ENCODE peak calls at places on chromosomes 3 and 15, in seven cellular contexts. Q is heart left ventricle, T is cardiac muscle cell, D is thoracic aorta, E is uterus, U is A549, C is SK-N-SH. N is an unnamed sample. For H3K4me1, the result is how much of the 10 kb centered on the place peaks cover.

GRCh38 chr15:43067717-43068461 is 37.9 kb downstream of the UBR1 start:
- DNase-seq in T (peak), U (no peak), E (no peak), D (no peak), Q (no peak), C (no peak), N (no peak)

GRCh38 chr15:69648775-69649735 is 196.4 kb downstream of the RPLP1 start:
- DNase-seq in D (no peak), C (no peak), E (no peak), U (no peak), T (no peak), Q (no peak), N (no peak)

GRCh38 chr3:194688207-194688711 is 2.6 kb downstream of the FAM43A start:
- DNase-seq in U (no peak), E (no peak), T (peak), Q (peak), C (peak), D (no peak), N (no peak)

GRCh38 chr3:104820959-104821358 is 545.8 kb upstream of the ALCAM start:
- DNase-seq in T (no peak), E (no peak), U (no peak), D (no peak), C (no peak), Q (no peak), N (no peak)

GRCh38 chr3:61765109-61765876 is 203.9 kb downstream of the PTPRG start:
- DNase-seq in E (no peak), T (no peak), Q (no peak), C (no peak), U (no peak), D (no peak), N (no peak)

GRCh38 chr3:53812434-53812833 is 33.8 kb downstream of the CHDH start:
- DNase-seq in U (no peak), Q (no peak), T (no peak), D (no peak), C (no peak), E (no peak), N (no peak)

GRCh38 chr15:90493647-90494046 is 36.1 kb upstream of the CRTC3 start:
- DNase-seq in C (no peak), E (no peak), U (no peak), T (no peak), D (no peak), Q (no peak), N (no peak)

GRCh38 chr3:13282528-13282985 is 137.6 kb downstream of the NUP210 start:
- DNase-seq in E (no peak), T (no peak), C (peak), U (peak), Q (no peak), D (no peak), N (no peak)

GRCh38 chr3:194749631-194750271 is 64.1 kb downstream of the FAM43A start:
- DNase-seq in E (no peak), C (peak), Q (no peak), D (no peak), U (no peak), T (no peak), N (no peak)

GRCh38 chr15:31398677-31399260 is 72.1 kb downstream of the KLF13 start:
- DNase-seq in E (no peak), D (no peak), U (no peak), Q (no peak), C (no peak), T (peak), N (no peak)

GRCh38 chr15:78810377-78811123 is 714 bp downstream of the ADAMTS7 start:
- DNase-seq in C (peak), Q (peak), T (peak), E (peak), U (peak), D (no peak), N (peak)

GRCh38 chr3:126480251-126480650 is 4.6 kb upstream of the ZXDC start:
- DNase-seq in E (no peak), D (no peak), T (no peak), U (no peak), C (no peak), Q (no peak), N (no peak)

GRCh38 chr3:184740509-184741258 is 28.8 kb upstream of the MAGEF1 start:
- DNase-seq in D (no peak), Q (peak), T (peak), C (no peak), E (peak), U (no peak), N (no peak)

GRCh38 chr3:117562000-117562399 is 852.4 kb downstream of the TUSC7 start:
- DNase-seq in T (no peak), Q (no peak), U (no peak), D (no peak), E (no peak), C (no peak), N (no peak)

GRCh38 chr15:48603123-48603500 is 42.4 kb downstream of the FBN1 start:
- DNase-seq in U (no peak), E (no peak), D (no peak), Q (no peak), C (no peak), T (peak), N (no peak)

GRCh38 chr15:74170845-74171578 is 2.5 kb upstream of the ISLR start:
- DNase-seq in E (no peak), C (no peak), T (no peak), D (no peak), U (no peak), Q (no peak), N (no peak)

GRCh38 chr3:111321786-111322185 is 220.2 kb upstream of the CD96 start:
- DNase-seq in Q (no peak), C (no peak), D (no peak), U (no peak), E (no peak), T (no peak), N (no peak)

GRCh38 chr3:148790841-148791240 is 36.8 kb upstream of the CPB1 start:
- DNase-seq in U (no peak), T (peak), C (no peak), D (no peak), E (peak), Q (peak), N (no peak)

GRCh38 chr15:84033793-84034553 is 201.6 kb upstream of the GOLGA6L4 start:
- DNase-seq in U (no peak), E (no peak), Q (no peak), D (no peak), C (no peak), T (no peak), N (no peak)

GRCh38 chr15:36797128-36797527 is 217.7 kb downstream of the CDIN1 start:
- DNase-seq in C (no peak), Q (no peak), D (no peak), E (no peak), T (no peak), U (peak), N (no peak)

GRCh38 chr15:57772223-57772957 is 65.9 kb downstream of the POLR2M start:
- DNase-seq in T (no peak), D (no peak), Q (no peak), C (no peak), E (no peak), U (no peak), N (no peak)

GRCh38 chr3:100496711-100497261 is 4.4 kb downstream of the TMEM45A start:
- DNase-seq in T (peak), C (no peak), E (no peak), U (no peak), D (no peak), Q (no peak), N (no peak)

DNA sequence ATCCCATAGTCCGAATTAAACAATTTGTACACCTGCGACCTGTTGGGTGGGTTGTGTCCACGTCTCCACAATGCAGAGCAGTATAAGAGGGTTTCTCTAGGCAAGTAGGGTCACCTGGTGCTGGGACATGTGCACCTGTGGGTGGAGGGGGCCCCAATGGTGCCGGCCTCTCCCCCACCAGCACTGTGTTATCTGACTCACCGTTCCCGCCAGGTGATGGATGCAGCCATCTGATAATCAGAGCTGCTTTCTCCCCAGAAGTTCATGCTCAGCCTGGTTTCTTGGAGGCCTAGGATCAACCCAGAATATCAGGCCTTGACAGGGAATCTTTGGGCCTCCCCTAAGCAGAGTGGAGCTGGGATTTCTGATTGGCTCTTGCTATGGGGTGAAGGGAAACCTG is 86.0 kb downstream of the DNAJB8 start:
- DNase-seq in E (no peak), Q (no peak), D (no peak), U (no peak), C (no peak), T (no peak), N (no peak)
- H3K4me1 ChIP-seq in E (under half), Q (under half), D (under half), U (under half), C (half or more), T (under half), N (under half)

DNA sequence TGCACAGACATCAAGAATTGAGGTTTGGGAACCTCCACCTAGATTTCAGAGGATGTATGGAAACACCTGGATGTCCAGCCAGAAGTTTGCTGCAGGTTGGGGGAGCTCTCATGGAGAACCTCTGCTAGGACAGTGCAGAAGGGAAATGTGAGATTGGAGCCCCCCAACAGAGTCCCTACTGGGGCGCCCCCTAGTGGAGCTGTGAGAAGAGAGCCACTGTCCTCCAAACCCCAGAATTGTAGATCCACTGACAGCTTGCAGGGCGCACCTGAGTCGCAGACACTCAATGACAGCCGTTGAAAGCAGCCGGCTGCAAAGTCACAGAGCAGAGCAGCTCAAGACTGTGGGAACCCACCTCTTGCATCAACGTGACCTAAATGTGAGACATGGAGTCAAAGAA is 34.6 kb upstream of the EPHA6 start:
- DNase-seq in D (no peak), U (no peak), C (no peak), T (no peak), E (no peak), Q (no peak), N (no peak)
- TF ChIP-seq CTCF in D (no peak), U (no peak), C (peak), T (no peak), E (no peak), Q (no peak), N (no peak)

DNA sequence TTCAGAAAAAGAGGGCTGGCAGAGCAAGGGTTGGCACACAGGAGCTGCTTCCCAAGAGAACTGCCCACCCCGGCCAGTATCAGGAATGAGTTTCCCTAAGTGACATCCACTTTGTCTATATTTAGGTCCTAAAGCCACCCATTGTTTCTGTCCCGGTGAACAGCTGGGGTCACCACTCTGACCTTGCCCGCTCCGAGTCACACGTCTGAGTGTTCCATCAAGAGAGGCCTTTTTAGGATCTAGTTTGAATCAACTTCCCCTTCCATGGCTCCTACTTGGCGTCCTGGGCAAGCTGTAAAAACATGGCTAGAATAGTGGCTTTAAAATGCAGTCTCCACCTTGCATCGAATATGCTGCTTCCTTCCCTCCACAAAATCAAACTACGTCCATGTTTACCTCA is 109.6 kb upstream of the ARHGEF3 start:
- DNase-seq in U (no peak), T (no peak), D (no peak), C (no peak), E (no peak), Q (no peak), N (no peak)
- H3K27ac ChIP-seq in U (no peak), T (no peak), D (no peak), C (no peak), E (no peak), Q (no peak), N (no peak)

GRCh38 chr3:138188013-138188352 is 882 bp downstream of the ARMC8 start:
- DNase-seq in Q (no peak), D (peak), U (no peak), C (no peak), T (peak), E (no peak), N (no peak)

GRCh38 chr3:138184994-138185393 is 2.1 kb upstream of the ARMC8 start:
- DNase-seq in U (no peak), D (no peak), Q (no peak), E (no peak), T (no peak), C (no peak), N (no peak)

GRCh38 chr3:138186216-138186615 is 885 bp upstream of the ARMC8 start:
- DNase-seq in C (no peak), T (no peak), U (peak), D (no peak), E (no peak), Q (no peak), N (no peak)

GRCh38 chr3:138187296-138188012 is at the start of gene ARMC8:
- DNase-seq in E (peak), Q (peak), C (peak), T (no peak), D (no peak), U (peak), N (peak)

GRCh38 chr3:138186803-138187295 is 252 bp upstream of the ARMC8 start:
- DNase-seq in U (peak), Q (peak), E (peak), C (peak), T (peak), D (peak), N (peak)
- H3K4me1 ChIP-seq in U (under half), Q (under half), E (under half), C (under half), T (under half), D (under half), N (under half)

DNA sequence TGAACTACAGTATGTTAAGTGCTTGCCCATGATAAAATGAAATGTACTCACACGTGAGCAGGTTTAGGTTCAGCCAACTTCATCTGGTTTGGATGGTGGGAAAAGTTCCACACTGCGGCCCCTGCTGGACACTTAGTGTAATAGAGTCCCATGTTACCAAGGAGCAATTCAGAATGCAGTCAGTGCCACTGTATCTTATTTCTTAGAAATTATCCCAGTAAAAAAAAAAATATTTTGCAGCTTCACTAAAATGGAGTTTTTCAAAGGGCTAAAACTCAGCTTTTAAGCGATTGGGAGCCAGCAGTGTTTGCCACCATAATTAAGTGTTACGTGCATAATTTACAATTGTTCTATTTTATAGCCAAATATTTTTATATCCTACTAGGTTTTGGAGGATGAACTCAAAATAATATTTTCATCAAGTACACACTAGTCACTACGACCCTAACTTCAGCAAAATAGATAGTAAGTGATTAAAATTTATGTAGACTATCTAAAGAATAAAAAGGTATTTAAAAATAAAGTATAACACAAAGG is 371.7 kb upstream of the GBE1 start:
- DNase-seq in E (peak), D (no peak), C (peak), Q (peak), T (peak), U (peak), N (peak)
- TF ChIP-seq CTCF in E (peak), D (peak), C (peak), Q (peak), T (peak), U (peak), N (peak)

GRCh38 chr3:122784436-122784835 is 9.2 kb downstream of the HSPBAP1 start:
- DNase-seq in Q (no peak), E (no peak), C (no peak), U (no peak), D (no peak), T (peak), N (no peak)
- H3K27ac ChIP-seq in Q (no peak), E (no peak), C (no peak), U (no peak), D (no peak), T (no peak), N (no peak)

GRCh38 chr15:60583194-60583593 is 104.3 kb upstream of the ICE2 start:
- DNase-seq in Q (no peak), E (no peak), C (no peak), U (no peak), D (no peak), T (no peak), N (no peak)
- H3K4me1 ChIP-seq in Q (half or more), E (under half), C (under half), U (under half), D (under half), T (under half), N (under half)

GRCh38 chr3:128993461-128994172 is at the start of gene CFAP92:
- DNase-seq in Q (peak), T (peak), C (peak), D (peak), E (peak), U (peak), N (peak)
- TF ChIP-seq CTCF in Q (no peak), T (no peak), C (no peak), D (no peak), E (no peak), U (no peak), N (no peak)

DNA sequence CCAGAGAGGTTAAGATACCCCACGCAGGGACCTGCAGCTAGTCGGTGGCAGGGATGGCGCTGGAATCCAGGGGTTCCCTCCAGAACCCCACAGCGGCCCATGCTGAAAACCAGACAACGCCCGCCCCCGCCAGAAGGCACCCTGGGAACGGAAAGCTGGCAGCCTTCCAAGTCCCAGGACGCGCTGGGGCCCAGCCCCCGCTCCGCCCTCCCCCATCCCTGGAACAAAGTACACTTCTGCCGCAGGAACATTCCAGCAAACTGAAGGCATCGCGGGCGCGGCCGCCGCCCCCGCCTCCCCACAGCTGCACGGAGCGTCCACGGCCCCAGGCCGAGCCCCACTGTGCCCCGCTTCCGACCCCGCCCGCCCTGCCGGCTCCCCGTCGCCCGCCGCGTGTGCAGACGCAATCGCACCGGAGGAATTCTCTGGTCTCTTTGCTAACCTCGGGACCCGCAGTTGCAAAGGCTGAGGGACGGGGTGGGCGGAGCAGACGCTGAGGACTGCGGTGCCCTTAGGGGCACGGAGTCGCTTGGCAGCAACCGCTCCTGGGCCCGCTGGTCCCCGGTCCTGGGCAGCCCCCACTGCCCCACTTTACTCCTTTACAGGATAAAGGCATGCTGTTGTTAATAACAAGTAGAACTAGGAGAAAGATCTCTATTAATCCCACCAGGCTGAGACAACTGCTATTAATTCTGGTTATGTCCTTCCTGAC is 44.8 kb upstream of the RNU6-1 start:
- DNase-seq in E (peak), U (peak), T (peak), Q (peak), C (peak), D (peak), N (peak)
- H3K27ac ChIP-seq in E (peak), U (peak), T (peak), Q (peak), C (no peak), D (peak), N (peak)

N was measured in lung.